ENCODE peak calls at places on chromosomes 16 and 17, in ten cellular contexts. W is endothelial cell of umbilical vein, U is IMR-90, K is H1, A is upper lobe of left lung, Q is body of pancreas, S is ovary, R is esophagus squamous epithelium, H is uterus, X is heart left ventricle. E is an unnamed sample. For H3K4me1, the result is how much of the 10 kb centered on the place peaks cover.

GRCh38 chr16:58815188-58815888 is 81.2 kb upstream of the GOT2 start:
- DNase-seq in S (no peak), Q (no peak), U (no peak), X (peak), W (no peak), K (no peak), A (no peak), R (no peak), H (no peak), E (no peak)

GRCh38 chr17:10616502-10617119 is 40.5 kb downstream of the MYH3 start:
- DNase-seq in K (peak), W (peak), X (peak), R (no peak), U (peak), S (peak), H (peak), Q (peak), A (no peak), E (peak)

GRCh38 chr17:56833023-56833811 is 503 bp downstream of the C17orf67 start:
- DNase-seq in A (peak), W (peak), K (peak), H (peak), R (no peak), X (peak), U (peak), S (peak), Q (peak), E (peak)

GRCh38 chr16:72938426-72939164 is 109.3 kb downstream of the ZFHX3 start:
- DNase-seq in A (no peak), S (peak), X (peak), K (no peak), R (no peak), W (peak), Q (peak), H (peak), U (peak), E (peak)

GRCh38 chr17:9002236-9002609 is 19.1 kb upstream of the NTN1 start:
- DNase-seq in K (no peak), H (no peak), U (no peak), S (no peak), R (no peak), Q (no peak), W (no peak), X (no peak), A (peak), E (no peak)

GRCh38 chr17:79090503-79091372 is 16.1 kb downstream of the ENGASE start:
- DNase-seq in R (no peak), K (no peak), S (peak), H (no peak), X (no peak), Q (no peak), W (no peak), U (no peak), A (peak), E (no peak)

GRCh38 chr17:5437721-5438317 is 1.1 kb downstream of the C1QBP start:
- DNase-seq in X (no peak), K (no peak), W (no peak), S (no peak), A (no peak), Q (no peak), H (no peak), U (peak), R (no peak), E (no peak)

GRCh38 chr16:12182202-12182601 is 205.7 kb downstream of the SNX29 start:
- DNase-seq in S (no peak), K (no peak), A (no peak), U (no peak), Q (no peak), H (no peak), R (no peak), W (no peak), X (no peak), E (no peak)

GRCh38 chr17:3527896-3528603 is 29.6 kb downstream of the TRPV3 start:
- DNase-seq in R (no peak), H (no peak), X (no peak), S (peak), K (no peak), Q (no peak), W (no peak), U (no peak), A (no peak), E (peak)

GRCh38 chr16:84223456-84223855 is 16.4 kb downstream of the KCNG4 start:
- DNase-seq in A (no peak), Q (no peak), W (no peak), S (no peak), X (no peak), U (peak), H (no peak), K (no peak), R (no peak), E (no peak)

GRCh38 chr16:59543641-59544040 is 809.5 kb upstream of the GOT2 start:
- DNase-seq in S (no peak), U (peak), R (no peak), Q (no peak), K (no peak), W (peak), X (no peak), A (no peak), H (no peak), E (no peak)

GRCh38 chr17:39081851-39082250 is 69.6 kb downstream of the PLXDC1 start:
- DNase-seq in K (no peak), S (no peak), H (no peak), Q (no peak), W (no peak), R (no peak), X (no peak), U (no peak), A (no peak), E (no peak)

GRCh38 chr17:10718547-10718946 is 11.3 kb downstream of the TMEM220 start:
- DNase-seq in U (no peak), K (no peak), Q (no peak), S (no peak), H (no peak), X (no peak), W (no peak), A (no peak), R (no peak), E (no peak)

GRCh38 chr17:77235370-77236080 is 94.8 kb downstream of the SEC14L1 start:
- DNase-seq in W (peak), Q (no peak), U (peak), S (no peak), H (no peak), K (no peak), A (no peak), R (no peak), X (peak), E (no peak)

GRCh38 chr17:33200587-33200986 is 92.5 kb downstream of the ASIC2 start:
- DNase-seq in W (no peak), R (no peak), S (no peak), K (no peak), U (peak), A (no peak), Q (no peak), X (no peak), H (no peak), E (no peak)

GRCh38 chr17:49287481-49287880 is 56.9 kb upstream of the PHOSPHO1 start:
- DNase-seq in K (no peak), R (no peak), Q (no peak), A (no peak), W (no peak), X (no peak), S (no peak), H (no peak), U (no peak), E (no peak)

GRCh38 chr17:56819431-56820145 is 14.1 kb downstream of the C17orf67 start:
- DNase-seq in K (peak), Q (peak), R (no peak), A (no peak), U (peak), W (peak), X (peak), H (peak), S (peak), E (no peak)

GRCh38 chr16:88945473-88945872 is 31.5 kb downstream of the CBFA2T3 start:
- DNase-seq in X (no peak), S (no peak), Q (no peak), K (no peak), U (no peak), W (no peak), A (no peak), H (no peak), R (no peak), E (no peak)

GRCh38 chr17:37826497-37827115 is 81.7 kb upstream of the HNF1B start:
- DNase-seq in X (peak), W (no peak), U (no peak), A (no peak), R (no peak), H (no peak), Q (no peak), K (no peak), S (no peak), E (no peak)

GRCh38 chr17:81309140-81309858 is 14.2 kb upstream of the SLC38A10 start:
- DNase-seq in H (peak), Q (peak), X (peak), U (peak), W (peak), A (peak), R (no peak), K (peak), S (no peak), E (peak)
- TF ChIP-seq POLR2A in H (no peak), Q (no peak), X (no peak), U (no peak), W (no peak), A (no peak), R (no peak), K (no peak), S (no peak), E (no peak)

GRCh38 chr16:85612801-85613608 is at the start of gene GSE1:
- DNase-seq in A (peak), W (peak), U (peak), R (no peak), H (peak), S (peak), Q (peak), X (peak), K (peak), E (peak)
- H3K4me1 ChIP-seq in A (half or more), W (under half), U (under half), R (half or more), H (under half), S (under half), Q (half or more), X (under half), K (under half), E (half or more)

DNA sequence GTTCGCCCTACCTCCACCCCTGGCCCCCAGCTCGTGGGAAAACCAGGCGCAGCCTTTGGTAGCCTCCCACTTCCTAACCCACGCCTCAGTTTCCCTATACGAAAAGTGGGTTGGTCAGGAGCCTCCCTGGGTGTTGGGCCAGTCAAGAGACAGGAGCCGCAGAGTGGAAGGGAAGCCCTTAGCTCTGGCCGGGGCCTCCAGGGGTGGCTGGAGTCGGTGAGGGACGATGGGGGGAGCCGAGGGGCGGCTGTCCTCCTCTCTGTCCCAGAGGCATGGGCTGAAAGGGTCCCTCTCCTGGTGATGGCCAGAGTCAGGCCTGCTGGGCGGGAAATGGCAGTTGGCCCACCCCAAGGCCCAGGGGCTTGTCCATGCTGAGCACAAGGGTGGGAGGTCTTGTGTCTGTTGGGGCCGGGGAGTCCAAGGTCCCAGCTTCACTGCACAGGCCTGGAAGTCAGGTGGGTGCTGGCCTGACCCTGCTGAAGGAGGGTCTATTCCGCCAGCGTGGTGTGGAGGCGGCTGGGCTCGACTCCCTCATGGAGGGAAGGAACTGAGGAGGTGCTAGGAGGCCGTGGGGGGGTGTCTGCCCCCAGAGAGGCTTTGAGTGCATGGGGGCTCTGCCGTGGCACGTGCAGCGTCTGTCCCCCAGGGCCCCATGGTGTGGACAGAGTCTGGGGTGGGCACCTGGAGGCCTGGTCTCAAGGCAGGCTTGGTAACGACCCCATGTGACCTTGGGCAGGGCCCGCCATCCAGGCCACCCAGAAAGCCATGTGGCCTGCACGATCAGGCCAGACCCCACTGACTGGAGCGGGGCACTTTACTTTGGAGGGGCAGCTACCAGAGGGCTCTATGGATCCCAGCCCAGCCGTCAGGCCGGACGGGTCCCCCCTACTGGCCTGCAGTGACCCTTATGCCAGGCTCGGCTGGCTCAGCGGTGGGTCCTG is 1.1 kb downstream of the SLC16A3 start:
- DNase-seq in H (no peak), U (no peak), W (peak), A (peak), X (no peak), Q (no peak), K (no peak), S (no peak), R (no peak), E (peak)
- H3K4me3 ChIP-seq in H (peak), U (peak), W (peak), A (peak), X (peak), Q (no peak), K (peak), S (peak), R (peak), E (peak)

GRCh38 chr16:75306102-75306762 is 54.8 kb upstream of the BCAR1 start:
- DNase-seq in R (no peak), W (peak), X (no peak), H (no peak), K (no peak), S (no peak), A (no peak), Q (peak), U (peak), E (no peak)
- TF ChIP-seq POLR2A in R (no peak), W (peak), X (no peak), H (no peak), K (no peak), S (no peak), A (peak), Q (no peak), U (peak), E (peak)

E was measured in sigmoid colon.